ENCODE peak calls at places on chromosomes 6 and 20, in eight cellular contexts. L is adrenal gland, G is NB4, C is HFF-Myc, Y is heart right ventricle, U is tibial nerve, S is pancreas, D is fibroblast of pulmonary artery. X is an unnamed sample.

GRCh38 chr6:56958481-56958880 is 3.6 kb downstream of the BEND6 start:
- DNase-seq in L (no peak), G (no peak), C (no peak), Y (no peak), U (no peak), S (no peak), D (no peak), X (no peak)

GRCh38 chr6:46772754-46773153 is 20.4 kb upstream of the MEP1A start:
- DNase-seq in L (peak; percentile 22), G (peak; percentile 94), C (no peak), Y (no peak), U (peak; percentile 48), S (no peak), D (no peak), X (no peak)

GRCh38 chr6:136550330-136551071 is at the start of gene MAP7:
- DNase-seq in L (peak; percentile 83), G (peak; percentile 60), C (no peak), Y (peak; percentile 50), U (no peak), S (peak; percentile 96), D (no peak), X (peak; percentile 86)

GRCh38 chr6:133707456-133707855 is 181.5 kb upstream of the TCF21 start:
- DNase-seq in L (no peak), G (peak; percentile 43), C (peak; percentile 84), Y (no peak), U (no peak), S (no peak), D (peak; percentile 95), X (peak; percentile 28)

GRCh38 chr6:3906191-3907019 is 57.2 kb downstream of the FAM50B start:
- DNase-seq in L (no peak), G (no peak), C (no peak), Y (peak; percentile 52), U (no peak), S (no peak), D (no peak), X (no peak)

GRCh38 chr6:34573567-34574183 is 17.5 kb upstream of the SPDEF start:
- DNase-seq in L (no peak), G (no peak), C (no peak), Y (no peak), U (no peak), S (no peak), D (no peak), X (no peak)

GRCh38 chr6:146898069-146898887 is 299.5 kb downstream of the ADGB start:
- DNase-seq in L (no peak), G (no peak), C (no peak), Y (no peak), U (no peak), S (no peak), D (no peak), X (no peak)

GRCh38 chr6:57822896-57823358 is 505.5 kb downstream of the PRIM2 start:
- DNase-seq in L (no peak), G (no peak), C (peak; percentile 72), Y (no peak), U (no peak), S (no peak), D (peak; percentile 21), X (no peak)

GRCh38 chr20:7790189-7790588 is 150.1 kb downstream of the HAO1 start:
- DNase-seq in L (no peak), G (no peak), C (no peak), Y (no peak), U (no peak), S (no peak), D (peak; percentile 51), X (peak; percentile 61)

GRCh38 chr6:148835920-148836441 is 89.2 kb downstream of the UST start:
- DNase-seq in L (no peak), G (no peak), C (peak; percentile 84), Y (no peak), U (no peak), S (no peak), D (peak; percentile 59), X (peak; percentile 80)

GRCh38 chr6:155253337-155253736 is 10.5 kb upstream of the CLDN20 start:
- DNase-seq in L (peak; percentile 55), G (no peak), C (no peak), Y (no peak), U (no peak), S (no peak), D (no peak), X (no peak)

GRCh38 chr6:36856277-36856676 is 17.0 kb upstream of the CPNE5 start:
- DNase-seq in L (peak; percentile 47), G (no peak), C (no peak), Y (no peak), U (no peak), S (peak; percentile 61), D (no peak), X (no peak)

GRCh38 chr6:50187212-50188055 is 137.7 kb upstream of the DEFB112 start:
- DNase-seq in L (no peak), G (no peak), C (no peak), Y (no peak), U (no peak), S (no peak), D (no peak), X (no peak)

GRCh38 chr6:126075335-126076071 is 89.2 kb downstream of the TRMT11 start:
- DNase-seq in L (no peak), G (no peak), C (no peak), Y (no peak), U (no peak), S (no peak), D (no peak), X (no peak)

GRCh38 chr6:57216235-57217101 is 5.6 kb downstream of the RAB23 start:
- DNase-seq in L (no peak), G (no peak), C (no peak), Y (peak; percentile 25), U (no peak), S (no peak), D (no peak), X (peak; percentile 63)

GRCh38 chr20:45765307-45765910 is 26.3 kb downstream of the WFDC3 start:
- DNase-seq in L (no peak), G (no peak), C (no peak), Y (no peak), U (no peak), S (no peak), D (no peak), X (no peak)

GRCh38 chr6:78598966-78599365 is 268.4 kb upstream of the IRAK1BP1 start:
- DNase-seq in L (no peak), G (no peak), C (peak; percentile 91), Y (no peak), U (peak; percentile 7), S (no peak), D (peak; percentile 94), X (peak; percentile 98)

GRCh38 chr6:124963416-124964083 is 1.3 kb downstream of the RNF217 start:
- DNase-seq in L (no peak), G (no peak), C (no peak), Y (no peak), U (no peak), S (no peak), D (peak; percentile 59), X (peak; percentile 53)

GRCh38 chr6:17354700-17355403 is 38.5 kb upstream of the CAP2 start:
- DNase-seq in L (no peak), G (peak; percentile 48), C (no peak), Y (no peak), U (no peak), S (no peak), D (peak; percentile 7), X (no peak)

GRCh38 chr6:11543919-11544518 is 6.5 kb downstream of the TMEM170B start:
- DNase-seq in L (no peak), G (no peak), C (no peak), Y (no peak), U (no peak), S (no peak), D (no peak), X (no peak)

DNA sequence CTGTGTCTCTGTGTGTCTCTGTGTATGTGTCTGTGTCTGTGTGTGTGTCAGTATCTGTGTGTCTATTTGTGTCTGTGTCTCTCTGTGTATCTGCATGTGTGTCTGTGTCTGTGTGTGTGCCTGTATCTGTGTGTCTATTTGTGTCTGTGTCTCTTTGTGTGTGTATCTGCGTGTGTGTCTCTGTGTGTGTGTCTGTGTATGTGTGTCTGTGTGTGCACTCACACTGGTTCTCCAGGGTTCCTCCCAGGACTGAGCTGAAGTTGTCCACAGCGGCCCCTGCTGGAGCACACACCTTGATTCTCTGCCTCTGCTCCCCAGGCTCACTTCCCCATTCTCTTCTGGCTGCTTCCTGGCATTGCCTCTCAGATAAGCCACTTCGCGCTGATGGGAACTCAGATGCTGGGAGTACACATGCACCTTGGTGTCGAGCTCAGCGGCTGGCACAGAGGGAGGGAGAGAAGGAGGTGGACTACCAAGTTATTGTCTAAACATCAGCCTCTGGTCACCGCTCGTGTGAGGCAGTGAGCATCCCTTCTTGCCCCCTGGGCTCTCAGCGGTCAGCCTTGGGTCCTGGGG is 105.0 kb upstream of the NXT1 start:
- DNase-seq in L (peak; percentile 48), G (peak; percentile 90), C (no peak), Y (peak; percentile 70), U (peak; percentile 57), S (peak; percentile 38), D (peak; percentile 69), X (peak; percentile 43)
- TF ChIP-seq CTCF in L (peak; percentile 59), G (peak; percentile 93), C (peak; percentile 47), Y (peak; percentile 70), U (peak; percentile 21), S (peak; percentile 25), D (peak; percentile 79), X (peak; percentile 36)

GRCh38 chr6:89584539-89584938 is 54.0 kb downstream of the LYRM2 start:
- DNase-seq in L (no peak), G (no peak), C (no peak), Y (no peak), U (no peak), S (no peak), D (no peak), X (no peak)
- TF ChIP-seq CTCF in L (no peak), G (no peak), C (no peak), Y (no peak), U (no peak), S (no peak), D (no peak), X (no peak)

GRCh38 chr6:31728767-31729514 is at the start of gene DDAH2:
- DNase-seq in L (peak; percentile 47), G (no peak), C (no peak), Y (peak; percentile 32), U (no peak), S (no peak), D (no peak), X (no peak)
- TF ChIP-seq CTCF in L (no peak), G (no peak), C (peak; percentile 64), Y (no peak), U (peak; percentile 73), S (no peak), D (peak; percentile 31), X (peak; percentile 42)

GRCh38 chr20:31719644-31720485 is 2.8 kb downstream of the BCL2L1 start:
- DNase-seq in L (no peak), G (no peak), C (no peak), Y (no peak), U (no peak), S (no peak), D (peak; percentile 28), X (peak; percentile 29)

GRCh38 chr20:31720486-31721407 is 1.9 kb downstream of the BCL2L1 start:
- DNase-seq in L (no peak), G (no peak), C (no peak), Y (no peak), U (no peak), S (no peak), D (no peak), X (peak; percentile 18)

GRCh38 chr20:31722388-31723281 is at the start of gene BCL2L1:
- DNase-seq in L (peak; percentile 83), G (peak; percentile 88), C (no peak), Y (peak; percentile 89), U (peak; percentile 77), S (peak; percentile 85), D (peak; percentile 87), X (peak; percentile 88)

GRCh38 chr20:31721408-31722332 is 998 bp downstream of the BCL2L1 start:
- DNase-seq in L (no peak), G (no peak), C (no peak), Y (peak; percentile 40), U (no peak), S (peak; percentile 34), D (no peak), X (peak; percentile 29)

GRCh38 chr20:31723282-31724078 is 812 bp upstream of the BCL2L1 start:
- DNase-seq in L (peak; percentile 99), G (peak; percentile 99), C (peak; percentile 86), Y (peak; percentile 99), U (peak; percentile 92), S (peak; percentile 95), D (peak; percentile 98), X (peak; percentile 96)
- TF ChIP-seq CTCF in L (peak; percentile 99), G (peak; percentile 79), C (peak; percentile 89), Y (peak; percentile 89), U (peak; percentile 85), S (peak; percentile 87), D (peak; percentile 88), X (peak; percentile 82)

X was measured in MCF 10A.